ENCODE peak calls at places on chromosome 12, in nine cellular contexts. P, L, S, Q, C, T, W, B and X are unnamed samples.

GRCh38 chr12:74719447-74719846 is 181.8 kb downstream of the ATXN7L3B start:
- DNase-seq in P (no peak), L (no peak), S (no peak), Q (no peak), C (no peak), T (no peak), W (no peak), B (no peak), X (no peak)

GRCh38 chr12:105783983-105784947 is 354.5 kb downstream of the NUAK1 start:
- DNase-seq in P (no peak), L (no peak), S (peak; percentile 38), Q (no peak), C (no peak), T (no peak), W (no peak), B (no peak), X (no peak)

GRCh38 chr12:9064815-9065606 is 50.7 kb downstream of the A2M start:
- DNase-seq in P (peak; percentile 89), L (peak; percentile 63), S (no peak), Q (peak; percentile 79), C (peak; percentile 93), T (peak; percentile 95), W (peak; percentile 79), B (peak; percentile 86), X (peak; percentile 84)

GRCh38 chr12:70560671-70561070 is 76.6 kb downstream of the PTPRB start:
- DNase-seq in P (no peak), L (no peak), S (no peak), Q (no peak), C (no peak), T (no peak), W (no peak), B (no peak), X (no peak)

GRCh38 chr12:31000751-31001150 is 72.9 kb upstream of the DDX11 start:
- DNase-seq in P (no peak), L (no peak), S (no peak), Q (no peak), C (no peak), T (no peak), W (no peak), B (no peak), X (peak; percentile 5)

GRCh38 chr12:120628919-120629318 is 11.5 kb upstream of the CABP1 start:
- DNase-seq in P (no peak), L (no peak), S (no peak), Q (no peak), C (peak; percentile 32), T (no peak), W (no peak), B (peak; percentile 70), X (no peak)

GRCh38 chr12:123282111-123282510 is 10.5 kb upstream of the CDK2AP1 start:
- DNase-seq in P (no peak), L (no peak), S (no peak), Q (no peak), C (no peak), T (no peak), W (no peak), B (no peak), X (no peak)

GRCh38 chr12:79674629-79675028 is 16.1 kb downstream of the PAWR start:
- DNase-seq in P (no peak), L (no peak), S (no peak), Q (no peak), C (no peak), T (no peak), W (no peak), B (no peak), X (no peak)

GRCh38 chr12:11576104-11576503 is 73.4 kb upstream of the ETV6 start:
- DNase-seq in P (peak; percentile 67), L (no peak), S (peak; percentile 84), Q (no peak), C (no peak), T (no peak), W (peak; percentile 70), B (no peak), X (no peak)

GRCh38 chr12:18967814-18968213 is 161.7 kb upstream of the PLEKHA5 start:
- DNase-seq in P (no peak), L (no peak), S (no peak), Q (no peak), C (peak; percentile 28), T (no peak), W (no peak), B (no peak), X (peak; percentile 42)

GRCh38 chr12:26620907-26621306 is 212.1 kb downstream of the ITPR2 start:
- DNase-seq in P (no peak), L (no peak), S (no peak), Q (no peak), C (no peak), T (no peak), W (no peak), B (no peak), X (no peak)
- TF ChIP-seq CTCF in P (no peak), L (no peak), S (no peak), Q (no peak), C (no peak), T (no peak), W (no peak), B (no peak), X (no peak)

DNA sequence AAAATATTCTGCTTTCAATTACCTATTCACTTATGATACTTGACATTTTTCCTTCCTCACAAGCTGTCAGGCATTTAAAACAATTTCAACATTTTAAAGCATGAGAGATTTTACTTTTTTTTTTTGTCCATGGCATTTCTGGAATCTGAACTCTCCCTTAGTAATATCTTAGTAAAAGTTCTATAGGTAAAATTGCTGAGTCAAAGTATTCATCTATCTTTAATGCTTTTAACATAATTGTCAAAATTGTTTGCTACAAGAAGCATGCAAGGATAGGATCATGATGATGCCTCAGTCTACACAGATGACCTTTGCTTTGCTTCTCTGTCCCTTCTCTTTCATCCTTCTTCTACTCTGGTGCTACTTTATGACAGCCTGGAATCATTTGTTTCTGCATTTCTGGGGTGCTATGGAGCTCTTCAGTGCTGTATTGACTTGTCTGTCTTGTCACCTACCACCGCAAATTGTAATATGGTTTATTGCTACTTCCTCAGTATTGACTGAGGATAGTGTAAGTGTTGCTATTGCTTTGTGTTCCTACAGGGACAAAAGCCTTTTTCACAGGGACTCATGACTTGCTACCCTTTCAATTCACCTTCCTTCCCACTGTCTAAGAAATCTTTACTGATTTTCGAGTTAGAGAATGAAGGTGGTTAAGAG is 589.8 kb upstream of the ATP2B1 start:
- DNase-seq in P (no peak), L (no peak), S (no peak), Q (no peak), C (no peak), T (no peak), W (no peak), B (no peak), X (no peak)
- TF ChIP-seq CTCF in P (no peak), L (no peak), S (no peak), Q (no peak), C (no peak), T (no peak), W (no peak), B (no peak), X (no peak)

GRCh38 chr12:109387425-109388166 is 39.9 kb downstream of the MYO1H start:
- DNase-seq in P (no peak), L (no peak), S (peak; percentile 45), Q (no peak), C (no peak), T (no peak), W (no peak), B (no peak), X (no peak)
- TF ChIP-seq CTCF in P (peak; percentile 39), L (peak; percentile 26), S (peak; percentile 42), Q (peak; percentile 52), C (no peak), T (no peak), W (peak; percentile 37), B (peak; percentile 35), X (no peak)

DNA sequence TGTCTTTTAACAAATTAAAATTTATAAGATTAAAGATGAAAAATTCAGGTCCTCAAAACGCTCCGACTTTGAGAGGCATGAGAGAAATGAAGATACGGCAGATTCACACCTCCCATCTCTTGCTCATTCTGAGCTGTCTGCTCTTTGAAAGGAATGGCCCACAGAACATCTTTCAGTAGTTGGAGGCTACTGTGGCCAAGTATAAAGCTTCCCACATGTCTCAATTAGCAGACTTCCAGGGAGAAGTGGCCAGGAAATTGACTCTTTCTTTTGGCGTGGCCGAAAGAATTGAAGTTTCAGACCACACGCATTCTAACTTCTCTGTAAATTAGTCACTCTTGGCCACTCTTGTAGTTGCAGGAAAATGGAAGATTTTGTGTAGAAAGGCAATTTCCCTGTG is 129.2 kb downstream of the DIP2B start:
- DNase-seq in P (no peak), L (no peak), S (no peak), Q (no peak), C (no peak), T (no peak), W (no peak), B (no peak), X (no peak)
- TF ChIP-seq CTCF in P (no peak), L (no peak), S (no peak), Q (no peak), C (no peak), T (no peak), W (no peak), B (no peak), X (no peak)

GRCh38 chr12:130236421-130236820 is 74.2 kb downstream of the FZD10 start:
- DNase-seq in P (no peak), L (no peak), S (no peak), Q (no peak), C (no peak), T (no peak), W (no peak), B (no peak), X (no peak)
- TF ChIP-seq CTCF in P (no peak), L (no peak), S (no peak), Q (no peak), C (no peak), T (no peak), W (no peak), B (no peak), X (no peak)

GRCh38 chr12:15596174-15596573 is 193.0 kb downstream of the EPS8 start:
- DNase-seq in P (no peak), L (no peak), S (no peak), Q (no peak), C (no peak), T (no peak), W (no peak), B (no peak), X (no peak)

GRCh38 chr12:15590180-15590826 is 198.9 kb downstream of the EPS8 start:
- DNase-seq in P (peak; percentile 68), L (peak; percentile 31), S (peak; percentile 79), Q (peak; percentile 34), C (peak; percentile 53), T (peak; percentile 47), W (peak; percentile 80), B (peak; percentile 48), X (no peak)

GRCh38 chr12:15589328-15590032 is 199.7 kb downstream of the EPS8 start:
- DNase-seq in P (no peak), L (no peak), S (no peak), Q (no peak), C (no peak), T (no peak), W (no peak), B (no peak), X (no peak)

GRCh38 chr12:15591811-15592210 is 197.4 kb downstream of the EPS8 start:
- DNase-seq in P (no peak), L (no peak), S (no peak), Q (peak; percentile 32), C (no peak), T (no peak), W (no peak), B (no peak), X (no peak)

DNA sequence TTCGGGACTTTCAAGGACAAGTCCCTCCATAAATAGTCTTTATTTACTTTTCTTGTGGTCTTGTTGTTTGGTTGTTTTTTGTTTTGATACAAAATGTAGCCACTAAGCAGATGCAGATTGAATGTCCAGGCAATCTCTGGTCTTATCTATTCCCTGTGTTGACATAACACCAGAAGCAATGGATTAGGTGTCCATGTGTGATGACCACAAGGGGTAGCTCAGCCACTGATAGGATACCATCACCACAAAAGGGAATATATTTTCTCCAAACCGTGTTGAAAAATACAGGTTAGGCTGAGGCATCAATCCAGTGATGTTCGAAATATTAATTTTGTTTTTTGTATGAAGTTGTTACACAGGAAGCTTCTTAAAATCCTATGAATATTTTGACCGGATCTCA is 196.3 kb downstream of the EPS8 start:
- DNase-seq in P (no peak), L (no peak), S (no peak), Q (no peak), C (no peak), T (no peak), W (no peak), B (no peak), X (no peak)
- TF ChIP-seq CTCF in P (no peak), L (no peak), S (no peak), Q (no peak), C (no peak), T (no peak), W (no peak), B (no peak), X (no peak)